ENCODE peak calls at places on chromosomes 1 and 21, in four cellular contexts. One of them, this sample, is unnamed.

GRCh38 chr1:152673016-152673415 is 2.1 kb upstream of the LCE2C start:
- DNase-seq in AG04450: no peak
- DNase-seq in osteocyte: no peak
- DNase-seq in activated CD8-positive, alpha-beta memory T cell treated with anti-CD3 and anti-CD28 coated beads for 48 hours: no peak
- DNase-seq in this sample: no peak

GRCh38 chr1:229360417-229360816 is 17.6 kb upstream of the CCSAP start:
- DNase-seq in activated CD8-positive, alpha-beta memory T cell treated with anti-CD3 and anti-CD28 coated beads for 48 hours: no peak
- DNase-seq in AG04450: no peak
- DNase-seq in osteocyte: no peak
- DNase-seq in this sample: no peak

GRCh38 chr1:18549896-18550295 is 69.2 kb downstream of the KLHDC7A start:
- DNase-seq in activated CD8-positive, alpha-beta memory T cell treated with anti-CD3 and anti-CD28 coated beads for 48 hours: no peak
- DNase-seq in AG04450: no peak
- DNase-seq in osteocyte: no peak
- DNase-seq in this sample: no peak

GRCh38 chr1:36157115-36157903 is 1.3 kb downstream of the MAP7D1 start:
- DNase-seq in AG04450: no peak
- DNase-seq in activated CD8-positive, alpha-beta memory T cell treated with anti-CD3 and anti-CD28 coated beads for 48 hours: no peak
- DNase-seq in osteocyte: no peak
- DNase-seq in this sample: no peak

GRCh38 chr1:107474877-107475612 is 334.2 kb downstream of the NTNG1 start:
- DNase-seq in AG04450: no peak
- DNase-seq in osteocyte: no peak
- DNase-seq in activated CD8-positive, alpha-beta memory T cell treated with anti-CD3 and anti-CD28 coated beads for 48 hours: no peak
- DNase-seq in this sample: no peak

GRCh38 chr1:94022471-94023189 is 98.3 kb downstream of the ABCA4 start:
- DNase-seq in AG04450: peak
- DNase-seq in activated CD8-positive, alpha-beta memory T cell treated with anti-CD3 and anti-CD28 coated beads for 48 hours: no peak
- DNase-seq in osteocyte: no peak
- DNase-seq in this sample: no peak

GRCh38 chr1:201422436-201423030 is 1.0 kb upstream of the TNNI1 start:
- DNase-seq in AG04450: no peak
- DNase-seq in osteocyte: no peak
- DNase-seq in activated CD8-positive, alpha-beta memory T cell treated with anti-CD3 and anti-CD28 coated beads for 48 hours: no peak
- DNase-seq in this sample: no peak

GRCh38 chr1:93680121-93681094 is 1.2 kb downstream of the BCAR3 start:
- DNase-seq in osteocyte: peak
- DNase-seq in activated CD8-positive, alpha-beta memory T cell treated with anti-CD3 and anti-CD28 coated beads for 48 hours: no peak
- DNase-seq in AG04450: peak
- DNase-seq in this sample: peak

GRCh38 chr1:168763031-168763430 is 34.0 kb upstream of the DPT start:
- DNase-seq in activated CD8-positive, alpha-beta memory T cell treated with anti-CD3 and anti-CD28 coated beads for 48 hours: no peak
- DNase-seq in osteocyte: no peak
- DNase-seq in AG04450: no peak
- DNase-seq in this sample: no peak

GRCh38 chr1:53405737-53406136 is 53.5 kb upstream of the DMRTB1 start:
- DNase-seq in AG04450: no peak
- DNase-seq in activated CD8-positive, alpha-beta memory T cell treated with anti-CD3 and anti-CD28 coated beads for 48 hours: no peak
- DNase-seq in osteocyte: peak
- DNase-seq in this sample: no peak

GRCh38 chr1:53657256-53657805 is 81.6 kb downstream of the GLIS1 start:
- DNase-seq in activated CD8-positive, alpha-beta memory T cell treated with anti-CD3 and anti-CD28 coated beads for 48 hours: no peak
- DNase-seq in osteocyte: no peak
- DNase-seq in AG04450: no peak
- DNase-seq in this sample: peak

GRCh38 chr1:66444438-66445265 is 89.3 kb upstream of the SGIP1 start:
- DNase-seq in osteocyte: no peak
- DNase-seq in activated CD8-positive, alpha-beta memory T cell treated with anti-CD3 and anti-CD28 coated beads for 48 hours: no peak
- DNase-seq in AG04450: no peak
- DNase-seq in this sample: no peak

GRCh38 chr21:38493549-38494253 is 4.6 kb downstream of the ERG start:
- DNase-seq in osteocyte: no peak
- DNase-seq in AG04450: no peak
- DNase-seq in activated CD8-positive, alpha-beta memory T cell treated with anti-CD3 and anti-CD28 coated beads for 48 hours: no peak
- DNase-seq in this sample: no peak

GRCh38 chr1:9263276-9263855 is 28.8 kb downstream of the H6PD start:
- DNase-seq in activated CD8-positive, alpha-beta memory T cell treated with anti-CD3 and anti-CD28 coated beads for 48 hours: no peak
- DNase-seq in osteocyte: no peak
- DNase-seq in AG04450: no peak
- DNase-seq in this sample: no peak

GRCh38 chr1:75392278-75392677 is 218.6 kb downstream of the SLC44A5 start:
- DNase-seq in AG04450: no peak
- DNase-seq in activated CD8-positive, alpha-beta memory T cell treated with anti-CD3 and anti-CD28 coated beads for 48 hours: no peak
- DNase-seq in osteocyte: no peak
- DNase-seq in this sample: no peak

GRCh38 chr1:201183209-201183608 is 7.4 kb upstream of the IGFN1 start:
- DNase-seq in AG04450: no peak
- DNase-seq in osteocyte: no peak
- DNase-seq in activated CD8-positive, alpha-beta memory T cell treated with anti-CD3 and anti-CD28 coated beads for 48 hours: no peak
- DNase-seq in this sample: peak

GRCh38 chr1:81682490-81682889 is 118.2 kb upstream of the ADGRL2 start:
- DNase-seq in activated CD8-positive, alpha-beta memory T cell treated with anti-CD3 and anti-CD28 coated beads for 48 hours: no peak
- DNase-seq in osteocyte: no peak
- DNase-seq in AG04450: no peak
- DNase-seq in this sample: no peak

GRCh38 chr1:202274611-202275010 is 67.1 kb downstream of the UBE2T start:
- DNase-seq in osteocyte: no peak
- DNase-seq in activated CD8-positive, alpha-beta memory T cell treated with anti-CD3 and anti-CD28 coated beads for 48 hours: no peak
- DNase-seq in AG04450: no peak
- DNase-seq in this sample: peak

GRCh38 chr1:203045821-203046594 is 19.7 kb downstream of the PPFIA4 start:
- DNase-seq in osteocyte: no peak
- DNase-seq in AG04450: no peak
- DNase-seq in activated CD8-positive, alpha-beta memory T cell treated with anti-CD3 and anti-CD28 coated beads for 48 hours: no peak
- DNase-seq in this sample: peak

GRCh38 chr1:31595836-31596736 is 19.8 kb downstream of the TINAGL1 start:
- DNase-seq in osteocyte: no peak
- DNase-seq in AG04450: no peak
- DNase-seq in activated CD8-positive, alpha-beta memory T cell treated with anti-CD3 and anti-CD28 coated beads for 48 hours: no peak
- DNase-seq in this sample: peak

GRCh38 chr1:18110968-18111367 is 3.4 kb downstream of the IGSF21 start:
- DNase-seq in osteocyte: no peak
- DNase-seq in activated CD8-positive, alpha-beta memory T cell treated with anti-CD3 and anti-CD28 coated beads for 48 hours: no peak
- DNase-seq in AG04450: no peak
- DNase-seq in this sample: no peak

GRCh38 chr1:116329524-116330341 is 43.3 kb upstream of the ATP1A1 start:
- DNase-seq in activated CD8-positive, alpha-beta memory T cell treated with anti-CD3 and anti-CD28 coated beads for 48 hours: no peak
- DNase-seq in AG04450: no peak
- DNase-seq in osteocyte: no peak
- DNase-seq in this sample: no peak

GRCh38 chr1:207102146-207102545 is 1.9 kb upstream of the C4BPA start:
- DNase-seq in osteocyte: no peak
- DNase-seq in activated CD8-positive, alpha-beta memory T cell treated with anti-CD3 and anti-CD28 coated beads for 48 hours: no peak
- DNase-seq in AG04450: no peak
- DNase-seq in this sample: no peak

GRCh38 chr1:219066098-219066497 is 107.6 kb upstream of the LYPLAL1 start:
- DNase-seq in activated CD8-positive, alpha-beta memory T cell treated with anti-CD3 and anti-CD28 coated beads for 48 hours: no peak
- DNase-seq in osteocyte: no peak
- DNase-seq in AG04450: no peak
- DNase-seq in this sample: no peak

GRCh38 chr1:15739745-15740144 is 2.6 kb upstream of the TMEM82 start:
- DNase-seq in osteocyte: no peak
- DNase-seq in AG04450: no peak
- DNase-seq in activated CD8-positive, alpha-beta memory T cell treated with anti-CD3 and anti-CD28 coated beads for 48 hours: no peak
- DNase-seq in this sample: no peak

GRCh38 chr1:168979303-168979702 is 127.2 kb upstream of the ATP1B1 start:
- DNase-seq in activated CD8-positive, alpha-beta memory T cell treated with anti-CD3 and anti-CD28 coated beads for 48 hours: no peak
- DNase-seq in AG04450: no peak
- DNase-seq in osteocyte: no peak
- DNase-seq in this sample: no peak

GRCh38 chr1:96492236-96492635 is 229.3 kb upstream of the PTBP2 start:
- DNase-seq in AG04450: no peak
- DNase-seq in activated CD8-positive, alpha-beta memory T cell treated with anti-CD3 and anti-CD28 coated beads for 48 hours: no peak
- DNase-seq in osteocyte: no peak
- DNase-seq in this sample: no peak

GRCh38 chr1:172883844-172884243 is 166.9 kb downstream of the TNFSF18 start:
- DNase-seq in activated CD8-positive, alpha-beta memory T cell treated with anti-CD3 and anti-CD28 coated beads for 48 hours: no peak
- DNase-seq in osteocyte: no peak
- DNase-seq in AG04450: no peak
- DNase-seq in this sample: no peak

GRCh38 chr1:51535006-51535592 is 16.0 kb upstream of the EPS15 start:
- DNase-seq in osteocyte: no peak
- DNase-seq in activated CD8-positive, alpha-beta memory T cell treated with anti-CD3 and anti-CD28 coated beads for 48 hours: no peak
- DNase-seq in AG04450: peak
- DNase-seq in this sample: no peak

GRCh38 chr1:52139817-52140540 is 1.9 kb upstream of the ZFYVE9 start:
- DNase-seq in AG04450: peak
- DNase-seq in osteocyte: no peak
- DNase-seq in activated CD8-positive, alpha-beta memory T cell treated with anti-CD3 and anti-CD28 coated beads for 48 hours: no peak
- DNase-seq in this sample: no peak

GRCh38 chr1:8419172-8419571 is 101.3 kb downstream of the SLC45A1 start:
- DNase-seq in osteocyte: no peak
- DNase-seq in activated CD8-positive, alpha-beta memory T cell treated with anti-CD3 and anti-CD28 coated beads for 48 hours: no peak
- DNase-seq in AG04450: no peak
- DNase-seq in this sample: no peak

GRCh38 chr1:8925406-8925805 is 20.3 kb upstream of the CA6 start:
- DNase-seq in osteocyte: no peak
- DNase-seq in AG04450: no peak
- DNase-seq in activated CD8-positive, alpha-beta memory T cell treated with anti-CD3 and anti-CD28 coated beads for 48 hours: no peak
- DNase-seq in this sample: no peak

GRCh38 chr21:32248616-32249550 is 30.0 kb downstream of the MIS18A start:
- DNase-seq in osteocyte: peak
- DNase-seq in AG04450: no peak
- DNase-seq in activated CD8-positive, alpha-beta memory T cell treated with anti-CD3 and anti-CD28 coated beads for 48 hours: no peak
- DNase-seq in this sample: no peak

This sample was measured in posterior vena cava.